ENCODE peak calls at places on chromosome 5, in nine cellular contexts. Q, K, L, S, O, T, F, M and I are unnamed samples.

GRCh38 chr5:65199988-65200668 is 281.6 kb downstream of the ADAMTS6 start:
- DNase-seq in S (no peak), K (no peak), M (no peak), L (no peak), T (no peak), F (no peak), O (no peak), Q (no peak), I (no peak)

GRCh38 chr5:74919487-74919886 is 53.3 kb upstream of the FAM169A start:
- DNase-seq in L (peak), K (peak), S (peak), Q (no peak), M (peak), T (peak), O (no peak), F (no peak), I (no peak)

GRCh38 chr5:969421-969839 is 39.2 kb upstream of the NKD2 start:
- DNase-seq in O (no peak), T (peak), F (no peak), Q (no peak), L (no peak), K (no peak), M (no peak), S (no peak), I (peak)

GRCh38 chr5:115842089-115842881 is 550 bp downstream of the AP3S1 start:
- DNase-seq in T (peak), M (peak), L (peak), O (no peak), S (peak), K (no peak), Q (peak), F (no peak), I (no peak)

GRCh38 chr5:108637110-108637509 is 110.6 kb upstream of the FER start:
- DNase-seq in S (no peak), T (no peak), Q (no peak), F (no peak), M (no peak), L (no peak), K (no peak), O (no peak), I (no peak)

GRCh38 chr5:109192543-109193281 is 217.1 kb downstream of the PJA2 start:
- DNase-seq in K (no peak), S (no peak), L (no peak), O (no peak), Q (peak), F (no peak), M (no peak), T (no peak), I (no peak)

GRCh38 chr5:1038417-1039209 is 30.0 kb downstream of the NKD2 start:
- DNase-seq in Q (no peak), K (no peak), L (no peak), F (no peak), O (no peak), M (no peak), S (no peak), T (no peak), I (peak)

GRCh38 chr5:137190031-137190430 is 309.1 kb downstream of the SPOCK1 start:
- DNase-seq in T (no peak), L (no peak), F (no peak), K (no peak), O (no peak), S (no peak), M (no peak), Q (no peak), I (no peak)

GRCh38 chr5:152560508-152561137 is 155.5 kb upstream of the NMUR2 start:
- DNase-seq in S (no peak), L (peak), T (peak), O (peak), K (no peak), Q (peak), F (peak), M (peak), I (peak)

GRCh38 chr5:173590436-173591299 is 25.8 kb downstream of the BOD1 start:
- DNase-seq in M (no peak), T (no peak), L (no peak), S (no peak), Q (no peak), O (no peak), F (no peak), K (no peak), I (no peak)

GRCh38 chr5:125198270-125198974 is 452.0 kb upstream of the ZNF608 start:
- DNase-seq in F (peak), K (no peak), S (no peak), M (peak), L (peak), Q (peak), O (no peak), T (peak), I (peak)

GRCh38 chr5:78824826-78825225 is 160.3 kb downstream of the ARSB start:
- DNase-seq in K (no peak), S (no peak), F (no peak), L (no peak), M (no peak), Q (no peak), O (no peak), T (no peak), I (no peak)

GRCh38 chr5:149002053-149002452 is 60.8 kb downstream of the SH3TC2 start:
- DNase-seq in F (no peak), M (no peak), T (no peak), S (no peak), Q (no peak), K (no peak), L (no peak), O (no peak), I (no peak)

GRCh38 chr5:5886812-5887486 is 464.5 kb downstream of the ICE1 start:
- DNase-seq in L (peak), T (peak), K (no peak), M (peak), Q (peak), F (no peak), O (no peak), S (peak), I (no peak)

GRCh38 chr5:33936004-33936380 is 194 bp upstream of the RXFP3 start:
- DNase-seq in L (peak), T (peak), S (peak), O (peak), K (peak), F (peak), Q (peak), M (no peak), I (peak)

GRCh38 chr5:1731091-1731639 is 68.5 kb downstream of the MRPL36 start:
- DNase-seq in K (no peak), S (no peak), F (no peak), M (no peak), Q (no peak), O (no peak), T (no peak), L (no peak), I (peak)

GRCh38 chr5:23820764-23821471 is 313.5 kb downstream of the PRDM9 start:
- DNase-seq in S (no peak), T (peak), K (peak), F (no peak), M (peak), Q (peak), L (peak), O (no peak), I (no peak)

GRCh38 chr5:33690736-33691135 is 201.1 kb downstream of the ADAMTS12 start:
- DNase-seq in F (no peak), T (no peak), L (no peak), K (no peak), M (no peak), S (no peak), O (no peak), Q (no peak), I (no peak)

GRCh38 chr5:137639645-137640044 is 96.2 kb downstream of the KLHL3 start:
- DNase-seq in Q (no peak), L (no peak), T (no peak), O (no peak), K (no peak), M (no peak), S (no peak), F (no peak), I (no peak)

GRCh38 chr5:1594336-1595106 is 70.8 kb upstream of the LPCAT1 start:
- DNase-seq in F (peak), S (no peak), O (peak), M (peak), L (peak), T (peak), K (peak), Q (peak), I (peak)

GRCh38 chr5:56567278-56567677 is 248.1 kb upstream of the MAP3K1 start:
- DNase-seq in L (no peak), T (no peak), O (no peak), M (no peak), K (no peak), F (no peak), S (no peak), Q (no peak), I (no peak)

GRCh38 chr5:18465833-18466681 is 831.8 kb downstream of the TAF11L14 start:
- DNase-seq in M (peak), T (peak), L (peak), K (peak), O (no peak), Q (peak), F (peak), S (no peak), I (no peak)

GRCh38 chr5:134569758-134570364 is 44.4 kb downstream of the JADE2 start:
- DNase-seq in T (no peak), O (no peak), M (no peak), K (no peak), F (no peak), S (no peak), L (no peak), Q (no peak), I (no peak)

GRCh38 chr5:158943057-158943456 is 156.7 kb downstream of the EBF1 start:
- DNase-seq in T (no peak), K (no peak), S (no peak), Q (no peak), F (peak), M (no peak), O (no peak), L (peak), I (peak)

GRCh38 chr5:88676637-88677481 is 206.1 kb downstream of the MEF2C start:
- DNase-seq in Q (no peak), L (no peak), O (no peak), S (no peak), F (no peak), T (no peak), M (no peak), K (no peak), I (no peak)